ENCODE peak calls at places on chromosome 19, in six cellular contexts. W is NCI-H187; M is omental fat pad; Q is astrocyte of the spinal cord; Y is caudate nucleus; K is stimulated activated CD8-positive, alpha-beta memory T cell treated with anti-CD3 and anti-CD28 coated beads, Interleukin-2, amount 100 ng/mL, for 48 hours. E is an unnamed sample.
A peak's percentile ranks its signal among the peaks of the same experiment; 100 is the strongest.

GRCh38 chr19:35907377-35907745 is 734 bp downstream of the TYROBP start:
- DNase-seq in Y (no peak), Q (no peak), K (no peak), M (no peak), W (no peak), E (no peak)

GRCh38 chr19:13366529-13367143 is 139.6 kb downstream of the CACNA1A start:
- DNase-seq in M (no peak), K (no peak), Q (peak; percentile 27), Y (no peak), W (no peak), E (no peak)

GRCh38 chr19:46303702-46304397 is 7.0 kb downstream of the HIF3A start:
- DNase-seq in Y (peak; percentile 28), Q (peak; percentile 53), W (peak; percentile 92), K (no peak), M (no peak), E (no peak)

GRCh38 chr19:308471-309205 is 17.4 kb upstream of the PLPP2 start:
- DNase-seq in Q (no peak), W (no peak), M (no peak), Y (no peak), K (no peak), E (no peak)

GRCh38 chr19:13741893-13742292 is 22.4 kb upstream of the MRI1 start:
- DNase-seq in Q (no peak), Y (no peak), W (no peak), K (no peak), M (no peak), E (no peak)

GRCh38 chr19:41934849-41935374 is 6.7 kb upstream of the ERFL start:
- DNase-seq in W (peak; percentile 68), K (peak; percentile 62), Q (peak; percentile 37), M (peak; percentile 64), Y (no peak), E (peak; percentile 70)

GRCh38 chr19:51020988-51021651 is 1.6 kb upstream of the KLK10 start:
- DNase-seq in Q (peak; percentile 25), W (peak; percentile 35), Y (no peak), K (no peak), M (no peak), E (peak; percentile 15)

GRCh38 chr19:29678484-29679106 is 13.3 kb downstream of the PLEKHF1 start:
- DNase-seq in Q (no peak), Y (no peak), M (no peak), W (no peak), K (no peak), E (no peak)

GRCh38 chr19:14728595-14728994 is 38.7 kb downstream of the ZNF333 start:
- DNase-seq in K (no peak), M (no peak), Y (no peak), W (no peak), Q (no peak), E (no peak)

GRCh38 chr19:20271215-20271926 is 104.4 kb downstream of the ZNF486 start:
- DNase-seq in M (no peak), W (no peak), K (no peak), Q (no peak), Y (no peak), E (no peak)

GRCh38 chr19:44738603-44739585 is 9.6 kb upstream of the BCL3 start:
- DNase-seq in K (no peak), Y (no peak), M (no peak), W (no peak), Q (no peak), E (no peak)

GRCh38 chr19:28039677-28040381 is 1173.1 kb downstream of the UQCRFS1 start:
- DNase-seq in M (no peak), Q (no peak), W (no peak), K (no peak), Y (no peak), E (no peak)

GRCh38 chr19:50794778-50795664 is 4.8 kb downstream of the ACP4 start:
- DNase-seq in Q (no peak), W (no peak), K (no peak), M (no peak), Y (no peak), E (no peak)